ENCODE peak calls at places on chromosomes 11 and 22, in four cellular contexts. M is GM12865; R is epithelial cell of proximal tubule; Q is CD4-positive, alpha-beta T cell. E is an unnamed sample.

GRCh38 chr22:24319451-24319850 is 48.8 kb downstream of the SPECC1L start:
- DNase-seq in M (no peak), R (no peak), Q (no peak), E (no peak)

GRCh38 chr22:42964994-42965699 is 49.8 kb downstream of the PACSIN2 start:
- DNase-seq in M (no peak), R (no peak), Q (no peak), E (peak; percentile 61)

GRCh38 chr22:50481440-50482106 is at the start of gene ADM2:
- DNase-seq in M (no peak), R (no peak), Q (peak; percentile 46), E (peak; percentile 84)

GRCh38 chr11:121652982-121653381 is 200.2 kb upstream of the SORL1-AS1 start:
- DNase-seq in M (no peak), R (no peak), Q (no peak), E (no peak)

GRCh38 chr11:44309483-44310197 is at the start of gene ALX4:
- DNase-seq in M (no peak), R (no peak), Q (no peak), E (no peak)

GRCh38 chr11:16239130-16240105 is 116.9 kb downstream of the SOX6 start:
- DNase-seq in M (no peak), R (no peak), Q (no peak), E (no peak)

GRCh38 chr11:34769224-34769623 is 147.0 kb downstream of the APIP start:
- DNase-seq in M (no peak), R (no peak), Q (no peak), E (no peak)

GRCh38 chr11:44728491-44728910 is 1.7 kb downstream of the TSPAN18 start:
- DNase-seq in M (no peak), R (no peak), Q (no peak), E (no peak)

GRCh38 chr22:39895682-39896081 is 2.1 kb upstream of the ENTHD1 start:
- DNase-seq in M (no peak), R (no peak), Q (no peak), E (no peak)

GRCh38 chr22:20064545-20065262 is 15.3 kb upstream of the DGCR8 start:
- DNase-seq in M (no peak), R (no peak), Q (no peak), E (no peak)

GRCh38 chr11:35579557-35580396 is 38.5 kb upstream of the FJX1 start:
- DNase-seq in M (no peak), R (peak; percentile 7), Q (no peak), E (no peak)

GRCh38 chr11:119375629-119376196 is 5.8 kb downstream of the USP2 start:
- DNase-seq in M (no peak), R (no peak), Q (no peak), E (no peak)

GRCh38 chr11:93537767-93538261 is 5.4 kb downstream of the SMCO4 start:
- DNase-seq in M (no peak), R (no peak), Q (no peak), E (no peak)

GRCh38 chr22:28075260-28075981 is 156.4 kb upstream of the PITPNB start:
- DNase-seq in M (no peak), R (peak; percentile 64), Q (no peak), E (no peak)

GRCh38 chr11:103257360-103257759 is 148.1 kb downstream of the DYNC2H1 start:
- DNase-seq in M (no peak), R (no peak), Q (no peak), E (peak; percentile 2)
- TF ChIP-seq CTCF in M (no peak), R (peak; percentile 53), Q (no peak), E (no peak)

GRCh38 chr11:94604496-94604895 is 37.3 kb downstream of the PIWIL4 start:
- DNase-seq in M (no peak), R (no peak), Q (no peak), E (no peak)

GRCh38 chr11:94599510-94599909 is 32.3 kb downstream of the PIWIL4 start:
- DNase-seq in M (no peak), R (no peak), Q (no peak), E (no peak)

GRCh38 chr11:94603587-94603986 is 36.4 kb downstream of the PIWIL4 start:
- DNase-seq in M (no peak), R (no peak), Q (no peak), E (no peak)

GRCh38 chr11:94597896-94598295 is 30.7 kb downstream of the PIWIL4 start:
- DNase-seq in M (peak; percentile 15), R (no peak), Q (no peak), E (no peak)

DNA sequence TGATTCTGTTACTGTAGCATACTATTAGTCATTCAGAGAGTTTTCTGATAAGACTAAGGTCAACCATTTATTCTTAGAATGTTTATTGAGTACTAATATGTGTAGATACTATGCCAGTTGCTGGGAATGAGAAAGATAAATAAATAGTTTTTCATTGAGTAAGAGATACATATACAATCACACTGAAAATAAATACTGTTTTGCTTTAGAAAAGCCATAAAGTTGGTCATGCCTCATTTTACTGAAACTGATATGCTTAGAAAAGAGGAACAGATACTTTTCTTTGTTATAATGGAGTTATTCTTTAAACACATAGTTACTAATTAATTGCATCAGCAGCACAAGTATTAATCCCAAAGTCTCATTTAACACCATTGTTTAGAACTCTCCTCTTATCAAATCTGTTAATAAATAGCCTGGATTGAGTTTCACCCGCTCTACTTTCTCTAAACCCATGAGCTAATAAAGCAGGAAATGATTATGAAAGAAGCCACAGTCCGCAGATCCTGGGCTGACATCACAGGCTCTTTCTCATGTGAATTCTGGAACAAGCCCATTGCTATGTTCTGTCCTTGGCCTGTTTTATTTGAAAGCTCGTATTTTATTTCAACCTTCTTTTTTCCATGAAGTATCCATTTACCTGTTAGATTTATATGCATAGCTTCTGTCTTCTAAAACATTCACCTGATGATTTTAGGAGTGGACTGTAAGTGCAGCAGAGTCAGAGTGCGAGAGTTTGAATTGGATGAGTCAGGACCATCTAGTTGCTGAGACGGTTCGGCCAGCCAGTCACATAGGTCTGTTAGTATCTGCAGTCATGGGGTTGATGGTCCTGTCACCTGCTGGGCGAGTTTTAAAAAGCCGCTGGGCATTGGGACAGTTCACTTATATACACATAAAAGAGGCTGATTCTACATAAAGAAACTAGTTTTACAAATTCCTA is 35.5 kb downstream of the PIWIL4 start:
- DNase-seq in M (peak; percentile 70), R (peak; percentile 98), Q (no peak), E (peak; percentile 39)
- TF ChIP-seq CTCF in M (peak; percentile 34), R (no peak), Q (peak; percentile 52), E (peak; percentile 17)

DNA sequence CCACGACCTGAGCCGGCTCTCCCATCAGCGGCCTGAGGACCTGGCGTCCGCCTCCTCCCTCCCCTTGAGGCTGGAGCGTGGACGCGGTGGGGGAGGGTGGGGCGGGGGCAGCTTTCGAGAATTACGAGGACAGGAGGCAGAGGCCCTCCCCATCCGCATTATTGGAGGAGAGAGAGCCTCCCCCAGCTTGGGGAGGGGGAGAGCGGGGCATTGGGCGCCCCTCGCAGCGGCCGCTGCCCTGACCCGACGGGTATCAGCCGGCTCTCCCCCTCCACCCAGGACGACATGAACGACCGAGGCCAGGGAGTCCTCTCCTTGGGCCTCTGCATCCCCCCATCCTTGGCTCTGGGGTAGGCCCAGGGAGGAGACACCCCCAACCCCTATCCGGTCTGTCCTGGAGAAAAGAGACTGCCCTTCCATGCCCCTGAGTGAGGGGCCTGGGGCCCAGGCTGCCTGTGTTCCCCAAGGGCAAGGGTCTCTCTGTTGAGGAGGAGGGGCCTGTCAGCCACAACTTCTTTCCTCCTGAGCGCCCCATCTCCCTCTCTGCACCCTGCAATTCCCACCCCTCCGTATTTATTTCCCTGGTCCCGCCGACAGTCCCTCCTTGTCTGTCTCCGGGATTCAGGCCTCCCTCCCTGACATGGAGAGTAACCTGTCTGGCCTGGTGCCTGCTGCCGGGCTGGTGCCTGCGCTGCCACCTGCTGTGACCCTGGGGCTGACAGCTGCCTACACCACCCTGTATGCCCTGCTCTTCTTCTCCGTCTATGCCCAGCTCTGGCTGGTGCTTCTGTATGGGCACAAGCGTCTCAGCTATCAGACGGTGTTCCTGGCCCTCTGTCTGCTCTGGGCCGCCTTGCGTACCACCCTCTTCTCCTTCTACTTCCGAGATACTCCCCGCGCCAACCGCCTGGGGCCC is 495 bp downstream of the GPR137 start:
- DNase-seq in M (peak; percentile 53), R (no peak), Q (no peak), E (no peak)
- TF ChIP-seq CTCF in M (peak; percentile 32), R (peak; percentile 30), Q (no peak), E (no peak)

GRCh38 chr11:120404495-120404894 is 68.3 kb downstream of the ARHGEF12 start:
- DNase-seq in M (no peak), R (no peak), Q (no peak), E (no peak)
- TF ChIP-seq CTCF in M (no peak), R (no peak), Q (no peak), E (no peak)

E was measured in GM20000.